ENCODE peak calls at places on chromosomes 3 and 15, in ten cellular contexts. M is T47D, S is uterus, N is small intestine, O is coronary artery, Y is LHCN-M2, T is activated B cell treated with CpG ODN at 0.5 μM for 24 hours, C is H9, X is sciatic nerve, R is islet precursor cell. A is an unnamed sample.

GRCh38 chr3:117439812-117440211 is 730.2 kb downstream of the TUSC7 start:
- DNase-seq in C (no peak), R (no peak), N (peak), M (no peak), X (no peak), O (no peak), Y (peak), T (no peak), S (no peak), A (no peak)

GRCh38 chr15:56765252-56765651 is 31.9 kb upstream of the ZNF280D start:
- DNase-seq in M (no peak), X (no peak), S (no peak), C (no peak), O (no peak), R (no peak), N (no peak), Y (peak), T (no peak), A (no peak)

GRCh38 chr3:69082805-69083204 is 1.9 kb upstream of the ARL6IP5 start:
- DNase-seq in X (peak), C (no peak), R (no peak), N (no peak), O (no peak), S (no peak), M (no peak), T (peak), Y (peak), A (peak)

GRCh38 chr3:142993958-142994442 is 7.4 kb upstream of the U2SURP start:
- DNase-seq in N (peak), Y (peak), R (peak), M (no peak), S (peak), T (peak), C (peak), X (peak), O (no peak), A (peak)

GRCh38 chr3:189308594-189308993 is 136.8 kb downstream of the TPRG1 start:
- DNase-seq in T (no peak), M (no peak), Y (no peak), S (no peak), C (no peak), X (no peak), R (no peak), O (no peak), N (no peak), A (no peak)

GRCh38 chr3:46660543-46661523 is 32.6 kb downstream of the ALS2CL start:
- DNase-seq in R (peak), C (peak), Y (no peak), X (peak), T (no peak), O (peak), M (no peak), N (no peak), S (no peak), A (no peak)

GRCh38 chr15:43510230-43511011 is 7.0 kb upstream of the MAP1A start:
- DNase-seq in O (peak), C (peak), Y (peak), T (peak), M (peak), R (peak), X (peak), N (peak), S (peak), A (peak)

GRCh38 chr15:70172124-70172523 is 74.4 kb upstream of the TLE3 start:
- DNase-seq in X (no peak), N (peak), S (no peak), C (no peak), T (no peak), O (no peak), Y (no peak), M (no peak), R (peak), A (no peak)

GRCh38 chr3:159951580-159951979 is 37.1 kb upstream of the IL12A start:
- DNase-seq in M (no peak), O (no peak), T (no peak), C (no peak), R (no peak), N (no peak), Y (no peak), X (no peak), S (no peak), A (no peak)